ENCODE peak calls at places on chromosomes 6 and 20, in ten cellular contexts. P is ovary, Q is psoas muscle, A is MM.1S, L is NT2/D1, U is left ventricle myocardium inferior, Y is colonic mucosa, K is uterus, D is hepatocyte, I is SJSA1. E is an unnamed sample.

GRCh38 chr6:53741417-53741816 is 53.4 kb upstream of the LRRC1 start:
- DNase-seq in L (no peak), K (no peak), Q (no peak), D (peak; percentile 54), Y (no peak), P (no peak), I (no peak), A (no peak), U (no peak), E (no peak)

GRCh38 chr6:6856538-6857523 is 250.9 kb upstream of the RREB1 start:
- DNase-seq in K (peak; percentile 21), A (no peak), L (peak; percentile 35), U (peak; percentile 57), Q (peak; percentile 82), D (peak; percentile 76), P (no peak), I (no peak), Y (peak; percentile 79), E (no peak)

GRCh38 chr6:37985355-37985754 is 165.8 kb downstream of the ZFAND3 start:
- DNase-seq in Q (no peak), P (no peak), Y (no peak), L (no peak), A (no peak), K (no peak), I (no peak), D (no peak), U (no peak), E (no peak)

GRCh38 chr20:9177278-9177677 is 108.4 kb downstream of the PLCB4 start:
- DNase-seq in P (no peak), A (no peak), D (no peak), K (no peak), Y (no peak), U (no peak), L (no peak), I (no peak), Q (no peak), E (no peak)

GRCh38 chr6:146700078-146700686 is 101.4 kb downstream of the ADGB start:
- DNase-seq in A (peak; percentile 52), Y (peak; percentile 86), L (peak; percentile 20), D (peak; percentile 93), Q (no peak), I (peak; percentile 69), P (peak; percentile 59), U (peak; percentile 21), K (peak; percentile 68), E (no peak)

GRCh38 chr20:62286493-62287064 is 16.2 kb upstream of the ADRM1 start:
- DNase-seq in A (no peak), I (no peak), U (peak; percentile 48), Y (no peak), D (no peak), K (no peak), P (no peak), L (no peak), Q (no peak), E (no peak)

GRCh38 chr6:71645299-71645698 is 241.1 kb upstream of the RIMS1 start:
- DNase-seq in Y (no peak), P (no peak), Q (no peak), A (no peak), U (no peak), L (no peak), K (no peak), I (no peak), D (no peak), E (no peak)

GRCh38 chr6:107248147-107248546 is 132.8 kb upstream of the BEND3 start:
- DNase-seq in A (no peak), P (no peak), Y (no peak), D (no peak), Q (no peak), U (no peak), L (no peak), K (no peak), I (no peak), E (no peak)

GRCh38 chr6:121247386-121247785 is 86.9 kb downstream of the TBC1D32 start:
- DNase-seq in K (no peak), Q (no peak), D (no peak), A (peak; percentile 70), Y (no peak), U (no peak), I (no peak), L (no peak), P (no peak), E (no peak)

GRCh38 chr6:125759959-125760457 is 10.6 kb downstream of the HEY2 start:
- DNase-seq in Y (no peak), I (no peak), K (no peak), U (no peak), L (no peak), A (no peak), Q (no peak), P (no peak), D (no peak), E (no peak)
- H3K27me3 ChIP-seq in Y (peaks cover 2% of the 10 kb centered on the region), I (peaks cover 11% of the 10 kb centered on the region), K (no peaks in the 10 kb centered on the region), U (no peaks in the 10 kb centered on the region), L (no peaks in the 10 kb centered on the region), A (no peaks in the 10 kb centered on the region), Q (no peaks in the 10 kb centered on the region), P (no peaks in the 10 kb centered on the region), D (peaks cover 6% of the 10 kb centered on the region), E (peaks cover 5% of the 10 kb centered on the region)

DNA sequence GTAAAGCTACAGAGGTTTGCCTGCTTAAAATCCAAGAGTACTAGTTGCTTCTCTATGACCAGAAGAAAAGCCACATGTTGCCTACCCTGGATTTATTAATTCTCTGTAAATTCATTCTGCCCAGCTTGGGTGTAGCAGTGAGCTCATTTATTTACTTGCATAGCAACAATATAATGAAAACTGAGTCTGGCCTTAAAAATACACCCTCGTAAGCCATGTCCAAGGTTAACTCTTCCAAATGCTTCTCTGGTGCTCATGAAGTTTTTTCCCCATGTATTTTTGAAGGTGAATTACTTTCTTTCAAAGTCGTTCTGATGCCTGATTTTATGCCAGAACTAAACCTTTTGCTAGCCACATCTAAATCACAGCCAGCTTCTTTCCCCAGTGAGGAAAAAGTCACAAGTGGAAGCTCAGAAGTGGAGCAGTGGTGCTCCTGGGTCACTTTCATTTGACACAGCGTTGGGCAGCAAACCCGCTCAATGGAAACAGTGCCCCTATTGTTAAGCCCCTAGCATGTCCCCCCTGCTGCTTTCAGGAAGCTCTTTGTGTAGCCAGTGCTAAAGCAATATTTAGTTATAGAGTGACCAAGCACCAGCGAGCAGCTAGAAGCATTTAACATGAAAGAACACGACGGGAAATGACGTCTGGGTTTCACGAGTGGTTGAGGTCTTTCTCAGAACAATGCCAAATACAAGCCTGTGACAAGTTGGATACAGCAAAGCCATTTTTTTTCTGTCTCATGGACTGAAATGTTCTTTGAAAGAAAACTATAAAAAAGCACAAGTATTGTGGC is 29.8 kb downstream of the NEDD9 start:
- DNase-seq in I (peak; percentile 54), Y (no peak), L (peak; percentile 15), Q (no peak), P (no peak), U (no peak), K (no peak), A (no peak), D (no peak), E (no peak)
- H3K4me3 ChIP-seq in I (no peak overlapping the region), Y (no peak overlapping the region), L (no peak overlapping the region), Q (no peak overlapping the region), P (no peak overlapping the region), U (no peak overlapping the region), K (no peak overlapping the region), A (no peak overlapping the region), D (no peak overlapping the region), E (no peak overlapping the region)

GRCh38 chr6:13725052-13725451 is 13.4 kb upstream of the RANBP9 start:
- DNase-seq in A (no peak), L (no peak), Q (no peak), Y (no peak), K (no peak), I (no peak), U (no peak), P (no peak), D (no peak), E (no peak)

GRCh38 chr6:13729891-13730290 is 18.3 kb upstream of the RANBP9 start:
- DNase-seq in I (no peak), A (no peak), K (no peak), Q (no peak), L (no peak), U (no peak), Y (no peak), D (no peak), P (no peak), E (no peak)

GRCh38 chr6:13725570-13725969 is 13.9 kb upstream of the RANBP9 start:
- DNase-seq in L (no peak), Q (no peak), U (no peak), Y (no peak), K (no peak), P (no peak), A (no peak), D (no peak), I (no peak), E (peak; percentile 24)

GRCh38 chr6:13722880-13723279 is 11.2 kb upstream of the RANBP9 start:
- DNase-seq in L (no peak), A (no peak), I (no peak), D (no peak), Y (no peak), K (no peak), Q (no peak), U (no peak), P (no peak), E (no peak)

DNA sequence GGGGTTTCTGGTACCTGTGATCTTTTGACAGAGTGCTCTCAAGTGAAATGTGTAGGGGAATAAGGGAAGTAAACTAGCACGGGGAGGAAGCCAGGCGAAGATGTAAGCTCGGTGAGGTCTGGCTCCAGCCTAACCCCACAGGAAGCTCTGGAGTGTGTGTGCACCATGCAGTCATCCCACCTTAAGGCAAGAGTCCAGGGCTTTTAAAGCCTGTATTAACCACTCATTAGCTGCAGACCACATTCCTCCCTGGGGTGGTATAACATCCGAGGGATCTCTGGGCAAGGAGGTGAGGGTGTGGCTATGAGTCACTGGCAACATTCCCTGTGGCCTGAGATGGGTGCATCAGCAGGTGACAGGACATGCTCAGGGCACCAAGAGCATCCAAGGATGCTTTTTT is 12.5 kb upstream of the RANBP9 start:
- DNase-seq in K (no peak), A (no peak), D (peak; percentile 36), P (no peak), U (no peak), I (no peak), Y (no peak), L (no peak), Q (no peak), E (no peak)
- H3K4me1 ChIP-seq in K (peaks cover 3% of the 10 kb centered on the region), A (no peaks in the 10 kb centered on the region), D (no peaks in the 10 kb centered on the region), P (no peaks in the 10 kb centered on the region), U (no peaks in the 10 kb centered on the region), I (peaks cover 9% of the 10 kb centered on the region), Y (no peaks in the 10 kb centered on the region), L (no peaks in the 10 kb centered on the region), Q (no peaks in the 10 kb centered on the region), E (peaks cover 17% of the 10 kb centered on the region)

GRCh38 chr6:70236304-70236703 is 66.6 kb downstream of the COL9A1 start:
- DNase-seq in I (no peak), A (no peak), L (no peak), K (no peak), P (no peak), Q (no peak), U (no peak), Y (no peak), D (no peak), E (no peak)

DNA sequence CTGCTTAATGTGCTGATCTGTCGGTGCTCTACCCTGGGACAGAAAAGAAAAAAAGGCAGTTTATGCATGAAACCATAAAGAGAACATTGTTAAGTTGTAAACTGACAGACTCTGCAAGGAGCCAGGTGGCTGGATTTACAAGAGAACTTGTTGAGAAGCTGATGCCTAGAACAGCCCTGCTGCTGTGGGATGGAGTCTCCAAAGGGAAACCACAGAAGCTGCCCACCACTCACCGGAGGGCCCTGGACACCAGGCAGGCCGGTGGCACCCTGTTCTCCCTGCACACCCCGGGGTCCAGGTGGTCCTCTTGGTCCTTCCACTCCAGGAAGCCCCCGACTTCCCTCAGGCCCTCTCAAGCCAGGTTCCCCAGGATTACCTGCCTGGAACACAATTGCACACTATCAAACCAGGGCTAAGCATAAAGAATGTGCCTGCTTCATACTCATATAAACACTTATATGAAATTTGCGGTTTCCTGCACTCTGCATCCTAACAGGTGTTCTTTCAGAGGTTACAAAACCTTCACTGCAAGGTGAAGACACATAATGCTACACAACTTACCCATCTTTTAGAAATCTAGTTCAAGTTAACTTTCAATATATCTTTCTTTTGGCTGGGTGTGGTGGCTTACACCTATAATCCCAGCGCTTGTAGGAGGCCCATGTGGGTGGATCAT is 68.2 kb downstream of the COL9A1 start:
- DNase-seq in Q (no peak), D (no peak), I (no peak), P (no peak), A (peak; percentile 75), U (no peak), L (no peak), Y (peak; percentile 31), K (no peak), E (no peak)
- H3K27me3 ChIP-seq in Q (no peaks in the 10 kb centered on the region), D (no peaks in the 10 kb centered on the region), I (no peaks in the 10 kb centered on the region), P (no peaks in the 10 kb centered on the region), A (no peaks in the 10 kb centered on the region), U (no peaks in the 10 kb centered on the region), L (no peaks in the 10 kb centered on the region), Y (no peaks in the 10 kb centered on the region), K (no peaks in the 10 kb centered on the region), E (no peaks in the 10 kb centered on the region)